ENCODE peak calls at places on chromosomes 3 and 15, in five cellular contexts. H is keratinocyte, V is neural progenitor cell, J is neuronal stem cell, R is fibroblast of lung. X is an unnamed sample. For H3K36me3, the result is how much of the 10 kb centered on the place peaks cover.

GRCh38 chr3:29694331-29694730 is 413.5 kb downstream of the RBMS3 start:
- DNase-seq in J (no peak), V (no peak), R (peak), H (no peak), X (no peak)

GRCh38 chr15:48616216-48616615 is 29.3 kb downstream of the FBN1 start:
- DNase-seq in V (no peak), R (no peak), H (no peak), J (no peak), X (no peak)

GRCh38 chr3:181230258-181230657 is 240.7 kb upstream of the DNAJC19 start:
- DNase-seq in R (no peak), H (no peak), V (no peak), J (no peak), X (no peak)

GRCh38 chr3:152399374-152399773 is 130.6 kb downstream of the MBNL1 start:
- DNase-seq in R (peak), H (no peak), J (no peak), V (no peak), X (no peak)

GRCh38 chr15:98873441-98874218 is 134.0 kb downstream of the PGPEP1L start:
- DNase-seq in H (peak), V (peak), J (no peak), R (peak), X (peak)

GRCh38 chr3:29527251-29527650 is 246.4 kb downstream of the RBMS3 start:
- DNase-seq in V (no peak), H (no peak), R (peak), J (no peak), X (no peak)

GRCh38 chr3:160763073-160763472 is 7.0 kb downstream of the PPM1L start:
- DNase-seq in J (no peak), V (no peak), R (no peak), H (no peak), X (no peak)

GRCh38 chr3:39718674-39719595 is 90.5 kb upstream of the MYRIP start:
- DNase-seq in R (peak), H (no peak), V (no peak), J (no peak), X (no peak)

GRCh38 chr3:119352235-119352634 is 58.1 kb downstream of the ARHGAP31 start:
- DNase-seq in J (no peak), V (no peak), H (no peak), R (peak), X (no peak)

GRCh38 chr15:29736745-29737023 is 85.6 kb downstream of the TJP1 start:
- DNase-seq in J (no peak), V (no peak), R (peak), H (peak), X (peak)

GRCh38 chr15:69792823-69793222 is 304.9 kb downstream of the TLE3 start:
- DNase-seq in R (no peak), V (no peak), H (no peak), J (no peak), X (no peak)

GRCh38 chr3:14137004-14137403 is 12.2 kb downstream of the TMEM43 start:
- DNase-seq in J (no peak), H (no peak), V (no peak), R (no peak), X (peak)

GRCh38 chr15:78737187-78737820 is 74.0 kb downstream of the ADAMTS7 start:
- DNase-seq in H (no peak), R (no peak), J (no peak), V (no peak), X (no peak)

GRCh38 chr3:186663351-186664118 is 2.3 kb upstream of the HRG start:
- DNase-seq in H (no peak), R (no peak), J (no peak), V (peak), X (no peak)

GRCh38 chr15:57665939-57666338 is 40.6 kb upstream of the POLR2M start:
- DNase-seq in H (no peak), R (no peak), J (no peak), V (no peak), X (no peak)

GRCh38 chr15:62740141-62741004 is 302.2 kb upstream of the TPM1 start:
- DNase-seq in J (no peak), V (no peak), H (no peak), R (peak), X (no peak)

GRCh38 chr3:52385157-52385556 is 59.7 kb downstream of the SEMA3G start:
- DNase-seq in J (peak), V (peak), H (no peak), R (peak), X (peak)

GRCh38 chr3:23580337-23580736 is 225.4 kb upstream of the UBE2E1 start:
- DNase-seq in V (no peak), R (peak), J (no peak), H (no peak), X (peak)

GRCh38 chr3:33074217-33075067 is 22.5 kb downstream of the GLB1 start:
- DNase-seq in V (peak), J (peak), H (no peak), R (peak), X (peak)

GRCh38 chr15:78149805-78150751 is 916 bp downstream of the IDH3A start:
- DNase-seq in V (peak), J (no peak), R (no peak), H (no peak), X (no peak)

GRCh38 chr3:22759636-22760310 is 443.4 kb upstream of the UBE2E2 start:
- DNase-seq in J (no peak), H (no peak), R (no peak), V (no peak), X (no peak)

GRCh38 chr3:121942116-121942786 is 48.0 kb downstream of the SLC15A2 start:
- DNase-seq in R (no peak), H (no peak), V (no peak), J (no peak), X (peak)

GRCh38 chr3:181103605-181104004 is 114.1 kb upstream of the DNAJC19 start:
- DNase-seq in H (no peak), R (no peak), V (peak), J (peak), X (no peak)

GRCh38 chr3:152359385-152360248 is 90.9 kb downstream of the MBNL1 start:
- DNase-seq in V (no peak), H (no peak), J (no peak), R (peak), X (peak)

GRCh38 chr3:10015476-10015904 is 10.7 kb upstream of the FANCD2 start:
- DNase-seq in J (no peak), V (no peak), H (no peak), R (peak), X (peak)

GRCh38 chr3:142950972-142951371 is 12.5 kb downstream of the PAQR9 start:
- DNase-seq in V (no peak), R (no peak), J (no peak), H (no peak), X (no peak)

GRCh38 chr15:25134546-25134945 is 179.8 kb downstream of the SNRPN start:
- DNase-seq in H (no peak), R (peak), J (no peak), V (peak), X (no peak)

GRCh38 chr15:83471307-83471866 is 24.2 kb downstream of the SH3GL3 start:
- DNase-seq in V (no peak), R (no peak), J (no peak), H (no peak), X (no peak)

GRCh38 chr3:115085197-115085865 is 61.8 kb downstream of the ZBTB20 start:
- DNase-seq in J (no peak), V (peak), H (no peak), R (no peak), X (no peak)

GRCh38 chr15:68430471-68431036 is 1.4 kb downstream of the ITGA11 start:
- DNase-seq in J (no peak), R (no peak), H (no peak), V (no peak), X (no peak)

GRCh38 chr3:13265016-13265415 is 155.1 kb downstream of the NUP210 start:
- DNase-seq in V (no peak), H (no peak), R (no peak), J (no peak), X (no peak)

GRCh38 chr15:81216411-81216810 is 19.7 kb downstream of the IL16 start:
- DNase-seq in V (peak), R (no peak), J (no peak), H (no peak), X (no peak)

GRCh38 chr15:27238209-27238608 is 267.2 kb downstream of the GABRG3 start:
- DNase-seq in R (no peak), V (peak), J (no peak), H (no peak), X (no peak)

GRCh38 chr15:77649019-77649418 is 16.3 kb upstream of the LINGO1 start:
- DNase-seq in R (no peak), J (no peak), H (no peak), V (no peak), X (no peak)

GRCh38 chr3:9105421-9105820 is 142.1 kb upstream of the RAD18 start:
- DNase-seq in H (no peak), J (no peak), R (peak), V (peak), X (no peak)

GRCh38 chr3:197021729-197022404 is 7.8 kb downstream of the MELTF start:
- DNase-seq in R (no peak), J (no peak), H (no peak), V (no peak), X (no peak)
- H3K4me2 ChIP-seq in R (no peak), J (no peak), H (no peak), V (no peak), X (no peak)

GRCh38 chr3:149815728-149816127 is 2.7 kb downstream of the RNF13 start:
- DNase-seq in R (no peak), V (no peak), H (no peak), J (no peak), X (no peak)

GRCh38 chr3:149819432-149819831 is 6.4 kb downstream of the RNF13 start:
- DNase-seq in J (no peak), V (no peak), R (no peak), H (no peak), X (no peak)

GRCh38 chr3:149816326-149816725 is 3.3 kb downstream of the RNF13 start:
- DNase-seq in V (no peak), J (no peak), H (no peak), R (no peak), X (no peak)

GRCh38 chr3:149816986-149817385 is 4.0 kb downstream of the RNF13 start:
- DNase-seq in V (no peak), R (no peak), J (no peak), H (no peak), X (no peak)

GRCh38 chr3:149820183-149820582 is 7.2 kb downstream of the RNF13 start:
- DNase-seq in R (peak), V (no peak), H (no peak), J (no peak), X (no peak)
- H3K36me3 ChIP-seq in R (under half), V (under half), H (under half), J (under half), X (under half)

DNA sequence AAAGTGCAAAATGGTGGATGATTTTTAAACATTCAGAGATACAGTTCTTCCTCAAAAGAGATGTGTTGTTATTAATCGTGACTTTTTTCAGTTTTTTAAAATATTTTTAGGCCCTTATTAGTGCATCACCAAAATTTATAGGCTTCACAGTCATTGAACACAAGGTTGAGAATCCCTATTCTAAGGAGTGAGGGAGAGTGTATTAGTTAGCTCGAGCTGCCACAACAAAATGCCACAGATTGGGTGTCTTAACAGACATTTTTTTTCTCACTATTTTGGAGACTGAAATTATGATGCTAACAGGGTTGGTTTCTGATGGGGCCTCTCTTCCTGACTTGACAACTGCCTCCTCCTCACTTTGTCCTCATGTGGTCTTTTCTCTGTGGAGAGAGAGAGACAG is 145.9 kb upstream of the TPRG1 start:
- DNase-seq in H (no peak), R (no peak), V (no peak), J (no peak), X (no peak)
- H3K4me2 ChIP-seq in H (no peak), R (no peak), V (no peak), J (no peak), X (no peak)

GRCh38 chr15:59223736-59224135 is 17.1 kb downstream of the LDHAL6B start:
- DNase-seq in H (no peak), V (no peak), R (no peak), J (no peak), X (no peak)
- H3K36me3 ChIP-seq in H (under half), V (under half), R (under half), J (under half), X (under half)

GRCh38 chr3:129827765-129828164 is 65.7 kb downstream of the TMCC1 start:
- DNase-seq in R (no peak), J (no peak), H (no peak), V (no peak), X (no peak)
- H3K4me2 ChIP-seq in R (no peak), J (no peak), H (no peak), V (no peak), X (no peak)